ENCODE peak calls at places on chromosomes 2 and 18, in four cellular contexts. L is thoracic aorta; I is CD8-positive, alpha-beta T cell; K is kidney. G is an unnamed sample. For H3K4me1, the result is how much of the 10 kb centered on the place peaks cover.

GRCh38 chr2:39706945-39707344 is 41.2 kb downstream of the TMEM178A start:
- DNase-seq in L (no peak), I (no peak), K (no peak), G (no peak)

GRCh38 chr18:26655010-26655613 is 106.8 kb upstream of the KCTD1 start:
- DNase-seq in I (no peak), K (no peak), L (no peak), G (no peak)

GRCh38 chr18:35721431-35722081 is 140.0 kb downstream of the GALNT1 start:
- DNase-seq in K (no peak), L (no peak), I (no peak), G (no peak)

GRCh38 chr18:79552140-79552631 is 127.4 kb upstream of the CTDP1 start:
- DNase-seq in I (no peak), K (no peak), L (no peak), G (no peak)

GRCh38 chr18:23067236-23067635 is 68.0 kb upstream of the CABLES1 start:
- DNase-seq in I (no peak), K (no peak), L (no peak), G (no peak)

GRCh38 chr2:121881950-121882349 is 126.5 kb downstream of the TSN start:
- DNase-seq in K (no peak), L (no peak), I (no peak), G (no peak)

GRCh38 chr18:69216390-69216789 is 184.3 kb upstream of the DOK6 start:
- DNase-seq in K (no peak), I (no peak), L (no peak), G (no peak)

GRCh38 chr2:134375935-134376334 is 122.1 kb downstream of the MGAT5 start:
- DNase-seq in I (no peak), K (no peak), L (no peak), G (peak)

GRCh38 chr2:241391892-241392665 is 36.0 kb downstream of the FARP2 start:
- DNase-seq in I (no peak), K (no peak), L (no peak), G (peak)

DNA sequence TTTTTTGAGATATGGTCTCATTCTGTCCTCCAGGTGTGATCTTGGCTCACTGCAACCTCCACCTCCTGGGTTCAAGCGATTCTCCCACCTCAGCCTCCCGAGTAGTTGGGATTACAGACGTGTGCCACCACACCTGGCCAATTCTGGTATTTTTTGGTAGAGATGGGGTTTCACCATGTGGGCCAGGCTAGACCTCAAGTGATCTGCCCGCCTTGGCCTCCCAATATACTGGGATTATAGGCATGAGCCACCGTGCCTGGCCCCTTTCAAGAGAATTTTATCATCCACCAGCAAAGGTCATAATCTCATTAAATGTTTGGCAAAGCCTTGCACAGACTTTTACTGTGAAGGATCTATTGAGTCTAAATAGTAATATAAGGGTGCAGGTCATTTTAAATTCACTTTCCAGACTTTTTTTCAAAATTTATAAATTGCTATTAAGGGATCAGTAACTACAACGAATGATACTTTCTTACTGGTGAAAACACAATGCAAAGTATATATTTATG is 2.5 kb downstream of the HADHA start:
- DNase-seq in L (no peak), I (no peak), K (no peak), G (no peak)
- H3K4me1 ChIP-seq in L (under half), I (under half), K (under half), G (under half)

DNA sequence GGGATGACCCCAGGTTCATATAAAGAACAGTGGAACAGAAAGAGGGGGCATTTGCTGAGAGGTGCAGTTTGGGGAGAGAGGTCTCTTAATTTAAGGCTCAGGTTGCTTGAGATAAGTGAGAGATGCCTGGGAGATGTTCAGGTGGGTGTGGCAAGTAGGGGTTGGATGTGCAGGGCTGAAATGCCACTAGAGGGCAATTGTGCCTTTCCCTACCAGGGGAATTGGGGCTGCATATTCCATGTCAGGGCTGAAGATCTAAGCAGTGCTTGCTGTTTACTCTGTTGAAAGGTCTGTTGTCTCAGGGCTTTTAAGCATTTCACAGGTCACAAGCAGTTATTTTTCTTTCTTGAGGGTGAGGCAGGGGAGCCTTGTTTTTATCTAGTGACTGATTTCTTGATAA is 7.8 kb downstream of the CCDC85A start:
- DNase-seq in K (no peak), I (no peak), L (no peak), G (peak)
- H3K27ac ChIP-seq in K (no peak), I (no peak), L (no peak), G (no peak)

GRCh38 chr18:71398530-71398929 is 1109.7 kb downstream of the SOCS6 start:
- DNase-seq in K (no peak), L (no peak), I (no peak), G (no peak)
- TF ChIP-seq CTCF in K (peak), L (no peak), I (no peak), G (no peak)

GRCh38 chr2:101105654-101106053 is 45.5 kb downstream of the TBC1D8 start:
- DNase-seq in K (no peak), L (no peak), I (no peak), G (no peak)
- H3K4me1 ChIP-seq in K (under half), L (under half), I (under half), G (under half)

DNA sequence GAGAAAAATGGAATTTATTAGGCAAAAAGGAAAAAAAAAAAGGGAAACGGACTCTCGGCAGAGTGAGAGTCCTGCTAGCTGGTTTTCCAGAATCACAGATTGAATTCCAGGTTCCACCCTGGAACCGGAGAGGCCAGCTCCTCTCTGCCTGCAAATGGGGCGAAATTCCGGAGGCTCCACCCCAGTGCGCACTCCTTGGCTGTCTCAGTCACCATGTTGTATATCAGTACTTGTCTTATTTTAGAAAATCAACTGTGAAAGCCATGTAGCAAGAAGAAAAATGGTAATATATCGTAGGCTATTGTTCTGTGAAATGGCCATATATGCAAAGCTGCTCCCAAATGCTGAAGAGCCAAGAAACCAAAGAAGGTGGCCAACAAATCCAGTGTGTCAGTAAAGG is 49.4 kb downstream of the CYBRD1 start:
- DNase-seq in K (no peak), L (no peak), I (no peak), G (no peak)
- H3K27ac ChIP-seq in K (no peak), L (no peak), I (no peak), G (no peak)

GRCh38 chr2:216866515-216867095 is 6.7 kb upstream of the TNP1 start:
- DNase-seq in K (no peak), L (no peak), I (no peak), G (no peak)
- TF ChIP-seq CTCF in K (no peak), L (no peak), I (no peak), G (no peak)